ENCODE peak calls at places on chromosomes 5 and 9, in four cellular contexts. U is ELF-1, I is cardiac fibroblast, S is brain microvascular endothelial cell. L is an unnamed sample.

GRCh38 chr9:134568756-134569155 is 72.8 kb upstream of the COL5A1 start:
- DNase-seq in I (no peak), S (no peak), U (no peak), L (no peak)

GRCh38 chr9:128438343-128439109 is 17.3 kb upstream of the ODF2 start:
- DNase-seq in U (peak), S (peak), I (peak), L (peak)

GRCh38 chr9:119095072-119095471 is 274.2 kb downstream of the BRINP1 start:
- DNase-seq in I (no peak), U (no peak), S (no peak), L (no peak)

GRCh38 chr9:35198191-35198590 is 36.4 kb downstream of the UNC13B start:
- DNase-seq in U (no peak), I (no peak), S (no peak), L (no peak)

GRCh38 chr5:159616967-159617366 is 286.7 kb upstream of the IL12B start:
- DNase-seq in U (no peak), S (peak), I (peak), L (no peak)

GRCh38 chr9:130824079-130824478 is 11.0 kb upstream of the ABL1 start:
- DNase-seq in S (no peak), I (no peak), U (peak), L (no peak)

GRCh38 chr5:15850939-15851341 is 328.7 kb downstream of the MARCHF11 start:
- DNase-seq in U (no peak), I (no peak), S (no peak), L (peak)

GRCh38 chr9:123470991-123471770 is 115.2 kb downstream of the CRB2 start:
- DNase-seq in U (no peak), I (no peak), S (no peak), L (no peak)

GRCh38 chr9:79390077-79390673 is 181.6 kb upstream of the TLE4 start:
- DNase-seq in U (no peak), S (no peak), I (peak), L (no peak)

GRCh38 chr5:53994148-53994547 is 316.2 kb downstream of the ARL15 start:
- DNase-seq in S (no peak), U (no peak), I (peak), L (no peak)

GRCh38 chr5:139571543-139571942 is 10.4 kb downstream of the UBE2D2 start:
- DNase-seq in I (no peak), U (no peak), S (no peak), L (no peak)

GRCh38 chr5:157793298-157793791 is 49.8 kb downstream of the LSM11 start:
- DNase-seq in U (no peak), I (no peak), S (no peak), L (no peak)

GRCh38 chr9:38641985-38642864 is 21.8 kb upstream of the ANKRD18A start:
- DNase-seq in S (peak), U (peak), I (peak), L (peak)

GRCh38 chr9:38375572-38375963 is 16.9 kb upstream of the ALDH1B1 start:
- DNase-seq in S (no peak), I (no peak), U (no peak), L (no peak)

GRCh38 chr9:13992136-13992798 is 321.7 kb downstream of the NFIB start:
- DNase-seq in U (no peak), I (peak), S (peak), L (no peak)

GRCh38 chr5:30505014-30505886 is 688.2 kb upstream of the CDH6 start:
- DNase-seq in I (peak), U (no peak), S (no peak), L (peak)

GRCh38 chr5:133859073-133859472 is 109.4 kb downstream of the C5orf15 start:
- DNase-seq in U (no peak), S (no peak), I (no peak), L (no peak)

GRCh38 chr9:92737611-92738299 is 26.9 kb downstream of the BICD2 start:
- DNase-seq in U (no peak), S (no peak), I (no peak), L (no peak)

GRCh38 chr9:127930298-127931091 is at the start of gene PIP5KL1:
- DNase-seq in U (peak), S (peak), I (peak), L (peak)

GRCh38 chr5:154402611-154403010 is 43.2 kb upstream of the SAP30L start:
- DNase-seq in I (no peak), U (no peak), S (no peak), L (no peak)

GRCh38 chr5:151259931-151260330 is 6.9 kb downstream of the GM2A start:
- DNase-seq in U (no peak), I (no peak), S (no peak), L (no peak)

L was measured in globus pallidus.